ENCODE peak calls at places on chromosomes 2 and 18, in eight cellular contexts. One of them, this sample, is unnamed.

GRCh38 chr2:62045017-62045543 is 139.6 kb downstream of the COMMD1 start:
- DNase-seq in NCI-H69: no peak
- DNase-seq in mucosa of descending colon: no peak
- DNase-seq in activated T-cell treated with anti-CD3 and anti-CD28 coated beads, Interleukin-2, amount 50 U/mL, for 72 hours: no peak
- DNase-seq in ELR: no peak
- DNase-seq in GM13977: no peak
- DNase-seq in LoVo: no peak
- DNase-seq in AG04450: no peak
- DNase-seq in this sample: no peak

GRCh38 chr2:76861708-76862107 is 660.5 kb downstream of the LRRTM4 start:
- DNase-seq in NCI-H69: no peak
- DNase-seq in mucosa of descending colon: no peak
- DNase-seq in activated T-cell treated with anti-CD3 and anti-CD28 coated beads, Interleukin-2, amount 50 U/mL, for 72 hours: no peak
- DNase-seq in ELR: no peak
- DNase-seq in GM13977: no peak
- DNase-seq in LoVo: no peak
- DNase-seq in AG04450: no peak
- DNase-seq in this sample: no peak

GRCh38 chr2:226694910-226695309 is 104.7 kb downstream of the IRS1 start:
- DNase-seq in NCI-H69: no peak
- DNase-seq in mucosa of descending colon: no peak
- DNase-seq in activated T-cell treated with anti-CD3 and anti-CD28 coated beads, Interleukin-2, amount 50 U/mL, for 72 hours: no peak
- DNase-seq in ELR: no peak
- DNase-seq in GM13977: no peak
- DNase-seq in LoVo: no peak
- DNase-seq in AG04450: no peak
- DNase-seq in this sample: no peak

GRCh38 chr2:216111122-216111521 is 2.0 kb downstream of the XRCC5 start:
- DNase-seq in NCI-H69: no peak
- DNase-seq in mucosa of descending colon: no peak
- DNase-seq in activated T-cell treated with anti-CD3 and anti-CD28 coated beads, Interleukin-2, amount 50 U/mL, for 72 hours: no peak
- DNase-seq in ELR: no peak
- DNase-seq in GM13977: no peak
- DNase-seq in LoVo: no peak
- DNase-seq in AG04450: no peak
- DNase-seq in this sample: no peak

GRCh38 chr2:118750959-118751565 is 96.4 kb downstream of the EN1 start:
- DNase-seq in NCI-H69: no peak
- DNase-seq in mucosa of descending colon: no peak
- DNase-seq in activated T-cell treated with anti-CD3 and anti-CD28 coated beads, Interleukin-2, amount 50 U/mL, for 72 hours: no peak
- DNase-seq in ELR: no peak
- DNase-seq in GM13977: no peak
- DNase-seq in LoVo: no peak
- DNase-seq in AG04450: no peak
- DNase-seq in this sample: no peak

GRCh38 chr2:106288873-106289272 is 94.8 kb upstream of the UXS1 start:
- DNase-seq in NCI-H69: no peak
- DNase-seq in mucosa of descending colon: no peak
- DNase-seq in activated T-cell treated with anti-CD3 and anti-CD28 coated beads, Interleukin-2, amount 50 U/mL, for 72 hours: no peak
- DNase-seq in ELR: no peak
- DNase-seq in GM13977: no peak
- DNase-seq in LoVo: no peak
- DNase-seq in AG04450: no peak
- DNase-seq in this sample: no peak

GRCh38 chr2:43714164-43714563 is 37.9 kb upstream of the C1GALT1C1L start:
- DNase-seq in NCI-H69: no peak
- DNase-seq in mucosa of descending colon: no peak
- DNase-seq in activated T-cell treated with anti-CD3 and anti-CD28 coated beads, Interleukin-2, amount 50 U/mL, for 72 hours: no peak
- DNase-seq in ELR: peak
- DNase-seq in GM13977: no peak
- DNase-seq in LoVo: no peak
- DNase-seq in AG04450: peak
- DNase-seq in this sample: no peak

GRCh38 chr2:219057709-219058540 is 2.8 kb downstream of the IHH start:
- DNase-seq in NCI-H69: peak
- DNase-seq in mucosa of descending colon: peak
- DNase-seq in activated T-cell treated with anti-CD3 and anti-CD28 coated beads, Interleukin-2, amount 50 U/mL, for 72 hours: peak
- DNase-seq in ELR: peak
- DNase-seq in GM13977: peak
- DNase-seq in LoVo: peak
- DNase-seq in AG04450: no peak
- DNase-seq in this sample: no peak

GRCh38 chr2:110216803-110217202 is 4.5 kb upstream of the MTLN start:
- DNase-seq in NCI-H69: no peak
- DNase-seq in mucosa of descending colon: no peak
- DNase-seq in activated T-cell treated with anti-CD3 and anti-CD28 coated beads, Interleukin-2, amount 50 U/mL, for 72 hours: no peak
- DNase-seq in ELR: no peak
- DNase-seq in GM13977: no peak
- DNase-seq in LoVo: no peak
- DNase-seq in AG04450: no peak
- DNase-seq in this sample: no peak

GRCh38 chr2:30236591-30237245 is 5.4 kb downstream of the LBH start:
- DNase-seq in NCI-H69: no peak
- DNase-seq in mucosa of descending colon: no peak
- DNase-seq in activated T-cell treated with anti-CD3 and anti-CD28 coated beads, Interleukin-2, amount 50 U/mL, for 72 hours: no peak
- DNase-seq in ELR: no peak
- DNase-seq in GM13977: no peak
- DNase-seq in LoVo: no peak
- DNase-seq in AG04450: no peak
- DNase-seq in this sample: no peak

GRCh38 chr2:60136913-60137312 is 416.5 kb downstream of the BCL11A start:
- DNase-seq in NCI-H69: no peak
- DNase-seq in mucosa of descending colon: no peak
- DNase-seq in activated T-cell treated with anti-CD3 and anti-CD28 coated beads, Interleukin-2, amount 50 U/mL, for 72 hours: no peak
- DNase-seq in ELR: no peak
- DNase-seq in GM13977: no peak
- DNase-seq in LoVo: no peak
- DNase-seq in AG04450: no peak
- DNase-seq in this sample: no peak

GRCh38 chr2:30147196-30147714 is 448 bp downstream of the YPEL5 start:
- DNase-seq in NCI-H69: no peak
- DNase-seq in mucosa of descending colon: no peak
- DNase-seq in activated T-cell treated with anti-CD3 and anti-CD28 coated beads, Interleukin-2, amount 50 U/mL, for 72 hours: peak
- DNase-seq in ELR: peak
- DNase-seq in GM13977: peak
- DNase-seq in LoVo: no peak
- DNase-seq in AG04450: no peak
- DNase-seq in this sample: no peak

GRCh38 chr2:36461039-36461681 is 105.6 kb downstream of the CRIM1 start:
- DNase-seq in NCI-H69: no peak
- DNase-seq in mucosa of descending colon: no peak
- DNase-seq in activated T-cell treated with anti-CD3 and anti-CD28 coated beads, Interleukin-2, amount 50 U/mL, for 72 hours: no peak
- DNase-seq in ELR: peak
- DNase-seq in GM13977: no peak
- DNase-seq in LoVo: no peak
- DNase-seq in AG04450: peak
- DNase-seq in this sample: peak

GRCh38 chr2:237482485-237482884 is 4.6 kb upstream of the MLPH start:
- DNase-seq in NCI-H69: peak
- DNase-seq in mucosa of descending colon: peak
- DNase-seq in activated T-cell treated with anti-CD3 and anti-CD28 coated beads, Interleukin-2, amount 50 U/mL, for 72 hours: no peak
- DNase-seq in ELR: no peak
- DNase-seq in GM13977: no peak
- DNase-seq in LoVo: no peak
- DNase-seq in AG04450: no peak
- DNase-seq in this sample: peak

GRCh38 chr2:191582355-191582754 is 95.6 kb upstream of the NABP1 start:
- DNase-seq in NCI-H69: no peak
- DNase-seq in mucosa of descending colon: no peak
- DNase-seq in activated T-cell treated with anti-CD3 and anti-CD28 coated beads, Interleukin-2, amount 50 U/mL, for 72 hours: no peak
- DNase-seq in ELR: peak
- DNase-seq in GM13977: no peak
- DNase-seq in LoVo: peak
- DNase-seq in AG04450: peak
- DNase-seq in this sample: peak

GRCh38 chr18:9595197-9595596 is 19.2 kb downstream of the PPP4R1 start:
- DNase-seq in NCI-H69: no peak
- DNase-seq in mucosa of descending colon: no peak
- DNase-seq in activated T-cell treated with anti-CD3 and anti-CD28 coated beads, Interleukin-2, amount 50 U/mL, for 72 hours: no peak
- DNase-seq in ELR: peak
- DNase-seq in GM13977: no peak
- DNase-seq in LoVo: no peak
- DNase-seq in AG04450: no peak
- DNase-seq in this sample: no peak

GRCh38 chr18:78496095-78496494 is 483.5 kb upstream of the SALL3 start:
- DNase-seq in NCI-H69: no peak
- DNase-seq in mucosa of descending colon: no peak
- DNase-seq in activated T-cell treated with anti-CD3 and anti-CD28 coated beads, Interleukin-2, amount 50 U/mL, for 72 hours: no peak
- DNase-seq in ELR: no peak
- DNase-seq in GM13977: no peak
- DNase-seq in LoVo: no peak
- DNase-seq in AG04450: no peak
- DNase-seq in this sample: no peak

GRCh38 chr18:57243624-57244179 is 96.8 kb downstream of the BOD1L2 start:
- DNase-seq in NCI-H69: peak
- DNase-seq in mucosa of descending colon: no peak
- DNase-seq in activated T-cell treated with anti-CD3 and anti-CD28 coated beads, Interleukin-2, amount 50 U/mL, for 72 hours: no peak
- DNase-seq in ELR: no peak
- DNase-seq in GM13977: no peak
- DNase-seq in LoVo: no peak
- DNase-seq in AG04450: no peak
- DNase-seq in this sample: no peak

GRCh38 chr18:2970762-2971659 is 41.9 kb downstream of the LPIN2 start:
- DNase-seq in NCI-H69: no peak
- DNase-seq in mucosa of descending colon: no peak
- DNase-seq in activated T-cell treated with anti-CD3 and anti-CD28 coated beads, Interleukin-2, amount 50 U/mL, for 72 hours: peak
- DNase-seq in ELR: no peak
- DNase-seq in GM13977: no peak
- DNase-seq in LoVo: no peak
- DNase-seq in AG04450: no peak
- DNase-seq in this sample: no peak

GRCh38 chr2:30115141-30115980 is 31.4 kb upstream of the YPEL5 start:
- DNase-seq in NCI-H69: peak
- DNase-seq in mucosa of descending colon: peak
- DNase-seq in activated T-cell treated with anti-CD3 and anti-CD28 coated beads, Interleukin-2, amount 50 U/mL, for 72 hours: peak
- DNase-seq in ELR: peak
- DNase-seq in GM13977: peak
- DNase-seq in LoVo: peak
- DNase-seq in AG04450: peak
- DNase-seq in this sample: peak

GRCh38 chr18:9403795-9404564 is 69.4 kb downstream of the TWSG1 start:
- DNase-seq in NCI-H69: peak
- DNase-seq in mucosa of descending colon: no peak
- DNase-seq in activated T-cell treated with anti-CD3 and anti-CD28 coated beads, Interleukin-2, amount 50 U/mL, for 72 hours: no peak
- DNase-seq in ELR: peak
- DNase-seq in GM13977: no peak
- DNase-seq in LoVo: no peak
- DNase-seq in AG04450: no peak
- DNase-seq in this sample: no peak

GRCh38 chr2:25330273-25330672 is 11.5 kb downstream of the DNMT3A start:
- DNase-seq in NCI-H69: no peak
- DNase-seq in mucosa of descending colon: no peak
- DNase-seq in activated T-cell treated with anti-CD3 and anti-CD28 coated beads, Interleukin-2, amount 50 U/mL, for 72 hours: no peak
- DNase-seq in ELR: no peak
- DNase-seq in GM13977: no peak
- DNase-seq in LoVo: no peak
- DNase-seq in AG04450: no peak
- DNase-seq in this sample: no peak

GRCh38 chr18:59540819-59541218 is 156.4 kb downstream of the CCBE1 start:
- DNase-seq in NCI-H69: peak
- DNase-seq in mucosa of descending colon: no peak
- DNase-seq in activated T-cell treated with anti-CD3 and anti-CD28 coated beads, Interleukin-2, amount 50 U/mL, for 72 hours: no peak
- DNase-seq in ELR: no peak
- DNase-seq in GM13977: no peak
- DNase-seq in LoVo: no peak
- DNase-seq in AG04450: no peak
- DNase-seq in this sample: no peak

GRCh38 chr18:5890606-5891360 is 4.5 kb downstream of the TMEM200C start:
- DNase-seq in NCI-H69: peak
- DNase-seq in mucosa of descending colon: peak
- DNase-seq in activated T-cell treated with anti-CD3 and anti-CD28 coated beads, Interleukin-2, amount 50 U/mL, for 72 hours: peak
- DNase-seq in ELR: no peak
- DNase-seq in GM13977: peak
- DNase-seq in LoVo: no peak
- DNase-seq in AG04450: no peak
- DNase-seq in this sample: no peak

GRCh38 chr2:112730791-112731190 is 10.0 kb downstream of the NT5DC4 start:
- DNase-seq in NCI-H69: peak
- DNase-seq in mucosa of descending colon: no peak
- DNase-seq in activated T-cell treated with anti-CD3 and anti-CD28 coated beads, Interleukin-2, amount 50 U/mL, for 72 hours: no peak
- DNase-seq in ELR: no peak
- DNase-seq in GM13977: no peak
- DNase-seq in LoVo: no peak
- DNase-seq in AG04450: no peak
- DNase-seq in this sample: no peak

This sample was measured in PC-9.